ENCODE peak calls at places on chromosomes 11 and 22, in eight cellular contexts. C is endodermal cell; U is spleen; Y is AG04450; E is heart right ventricle; Q is uterus; X is GM23338; S is effector memory CD4-positive, alpha-beta T cell. O is an unnamed sample.

GRCh38 chr11:92357344-92357743 is 132.7 kb downstream of the FAT3 start:
- DNase-seq in E (no peak), X (no peak), S (no peak), Y (no peak), U (no peak), Q (no peak), C (no peak), O (no peak)

GRCh38 chr22:27135582-27135981 is 478.2 kb downstream of the MIAT start:
- DNase-seq in Y (no peak), C (no peak), U (no peak), Q (no peak), E (no peak), S (no peak), X (no peak), O (no peak)

GRCh38 chr11:17514476-17514875 is 29.7 kb downstream of the USH1C start:
- DNase-seq in Y (no peak), S (no peak), C (no peak), U (no peak), Q (no peak), E (no peak), X (no peak), O (no peak)

GRCh38 chr22:30947163-30947820 is 21.3 kb downstream of the MORC2 start:
- DNase-seq in E (peak; percentile 38), U (no peak), S (no peak), Y (no peak), X (no peak), Q (peak; percentile 35), C (peak; percentile 76), O (no peak)

GRCh38 chr11:10117709-10118341 is 176.2 kb downstream of the SBF2 start:
- DNase-seq in U (no peak), S (no peak), C (no peak), Q (no peak), Y (no peak), X (no peak), E (no peak), O (no peak)

GRCh38 chr11:124776865-124777645 is 15.0 kb upstream of the ESAM start:
- DNase-seq in Q (no peak), C (no peak), E (no peak), S (no peak), Y (no peak), X (no peak), U (no peak), O (peak; percentile 77)

GRCh38 chr22:38153821-38154562 is 27.6 kb downstream of the PLA2G6 start:
- DNase-seq in U (no peak), Y (no peak), C (peak; percentile 77), Q (no peak), E (no peak), S (no peak), X (peak; percentile 76), O (no peak)

GRCh38 chr11:94769897-94770296 is 1.7 kb downstream of the AMOTL1 start:
- DNase-seq in Y (no peak), E (no peak), U (no peak), S (no peak), C (no peak), Q (no peak), X (no peak), O (no peak)

GRCh38 chr11:6427516-6427915 is 8.6 kb upstream of the APBB1 start:
- DNase-seq in C (peak; percentile 35), E (no peak), U (no peak), Y (no peak), X (peak; percentile 82), S (no peak), Q (no peak), O (no peak)

GRCh38 chr22:36274547-36274946 is 21.6 kb downstream of the APOL1 start:
- DNase-seq in U (no peak), S (no peak), E (no peak), Y (no peak), C (no peak), Q (no peak), X (no peak), O (no peak)

GRCh38 chr11:125494033-125494364 is 2.1 kb downstream of the FEZ1 start:
- DNase-seq in X (no peak), Q (no peak), U (no peak), Y (no peak), C (no peak), S (no peak), E (no peak), O (no peak)

GRCh38 chr11:27926469-27926868 is 181.5 kb downstream of the KIF18A start:
- DNase-seq in U (no peak), E (no peak), X (no peak), Q (no peak), C (no peak), Y (no peak), S (no peak), O (no peak)

GRCh38 chr22:23220485-23221350 is 40.4 kb downstream of the BCR start:
- DNase-seq in Q (no peak), X (no peak), U (peak; percentile 87), C (no peak), Y (no peak), E (no peak), S (no peak), O (peak; percentile 78)

GRCh38 chr11:132361011-132361550 is 990.7 kb downstream of the NTM start:
- DNase-seq in C (peak; percentile 70), U (no peak), Q (no peak), Y (no peak), X (no peak), S (no peak), E (no peak), O (no peak)

GRCh38 chr11:82733444-82734119 is at the start of gene FAM181B:
- DNase-seq in Y (no peak), E (peak; percentile 55), C (peak; percentile 94), X (peak; percentile 93), Q (peak; percentile 34), S (no peak), U (peak; percentile 84), O (no peak)

GRCh38 chr11:72732329-72732728 is 19.9 kb downstream of the ARAP1 start:
- DNase-seq in U (no peak), E (no peak), Q (no peak), X (no peak), S (no peak), Y (no peak), C (no peak), O (no peak)

GRCh38 chr11:82308979-82309378 is 424.7 kb downstream of the FAM181B start:
- DNase-seq in C (no peak), Y (no peak), E (no peak), X (no peak), U (no peak), Q (no peak), S (no peak), O (no peak)

GRCh38 chr22:41290262-41291221 is 4.6 kb upstream of the RANGAP1 start:
- DNase-seq in S (no peak), X (peak; percentile 83), C (peak; percentile 71), Q (no peak), U (no peak), E (no peak), Y (peak; percentile 72), O (no peak)

GRCh38 chr11:89452780-89453179 is 38.4 kb downstream of the NOX4 start:
- DNase-seq in U (no peak), S (no peak), C (no peak), Q (no peak), E (no peak), Y (no peak), X (no peak), O (no peak)

GRCh38 chr22:17578129-17578754 is 14.9 kb downstream of the SLC25A18 start:
- DNase-seq in U (no peak), C (no peak), Y (no peak), X (no peak), Q (no peak), S (no peak), E (peak; percentile 49), O (no peak)

GRCh38 chr22:20205964-20206708 is 55.3 kb upstream of the CCDC188 start:
- DNase-seq in U (peak; percentile 92), S (peak; percentile 29), E (peak; percentile 62), Y (peak; percentile 11), C (peak; percentile 76), Q (peak; percentile 54), X (peak; percentile 70), O (no peak)

GRCh38 chr11:45596571-45596970 is 68.9 kb downstream of the CHST1 start:
- DNase-seq in Q (no peak), U (no peak), C (peak; percentile 24), X (no peak), E (no peak), S (no peak), Y (no peak), O (no peak)

GRCh38 chr11:68043029-68043348 is 4.2 kb downstream of the TCIRG1 start:
- DNase-seq in C (no peak), Q (no peak), U (no peak), Y (no peak), E (no peak), S (no peak), X (no peak), O (no peak)

GRCh38 chr11:116199182-116199581 is 573.6 kb downstream of the BUD13 start:
- DNase-seq in U (no peak), Y (no peak), C (no peak), X (no peak), E (peak; percentile 61), Q (no peak), S (no peak), O (no peak)

GRCh38 chr11:126415128-126415527 is 59.6 kb downstream of the ST3GAL4 start:
- DNase-seq in S (no peak), Y (peak; percentile 52), U (no peak), C (no peak), X (no peak), E (peak; percentile 85), Q (peak; percentile 90), O (peak; percentile 91)

GRCh38 chr11:95908826-95909225 is 15.1 kb downstream of the MTMR2 start:
- DNase-seq in U (no peak), S (no peak), E (no peak), Y (no peak), X (no peak), C (no peak), Q (no peak), O (no peak)
- H3K27ac ChIP-seq in U (no peak overlapping the region), S (no peak overlapping the region), E (no peak overlapping the region), Y (no peak overlapping the region), X (no peak overlapping the region), C (no peak overlapping the region), Q (no peak overlapping the region), O (no peak overlapping the region)

DNA sequence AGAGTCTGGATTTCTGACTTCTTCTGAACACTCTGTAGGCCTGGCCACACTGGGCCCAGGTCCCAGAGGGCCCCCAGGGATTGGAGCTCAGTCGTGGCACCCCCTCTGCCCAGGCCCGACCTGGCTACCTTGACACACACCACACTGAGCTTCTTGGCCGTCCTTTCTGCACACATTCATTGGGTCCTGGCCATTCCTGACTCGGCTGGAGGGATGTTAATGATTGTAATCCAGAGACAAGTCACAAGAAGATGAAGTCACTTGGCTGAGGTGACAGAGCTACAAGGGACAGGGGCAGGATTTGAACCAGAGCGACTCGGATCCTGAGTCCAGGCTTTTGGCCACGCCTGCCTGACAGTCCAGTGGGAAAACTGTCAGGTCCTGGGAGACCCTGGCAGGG is 23.9 kb upstream of the PDGFB start:
- DNase-seq in U (no peak), Q (no peak), C (no peak), X (no peak), Y (no peak), S (no peak), E (no peak), O (no peak)
- H3K27ac ChIP-seq in U (no peak overlapping the region), Q (no peak overlapping the region), C (no peak overlapping the region), X (no peak overlapping the region), Y (no peak overlapping the region), S (no peak overlapping the region), E (peak overlapping the region; percentile 77), O (no peak overlapping the region)

GRCh38 chr11:62876712-62877111 is 4.0 kb upstream of the SLC3A2 start:
- DNase-seq in C (no peak), Y (no peak), X (no peak), S (no peak), E (no peak), U (no peak), Q (no peak), O (no peak)
- H3K27ac ChIP-seq in C (no peak overlapping the region), Y (no peak overlapping the region), X (no peak overlapping the region), S (no peak overlapping the region), E (no peak overlapping the region), U (no peak overlapping the region), Q (no peak overlapping the region), O (no peak overlapping the region)

GRCh38 chr11:65477271-65478029 is 21.4 kb upstream of the MALAT1 start:
- DNase-seq in Q (peak; percentile 97), X (peak; percentile 96), U (peak; percentile 99), S (peak; percentile 85), C (peak; percentile 96), E (peak; percentile 97), Y (no peak), O (peak; percentile 98)
- H3K27ac ChIP-seq in Q (peak overlapping the region; percentile 97), X (peak overlapping the region; percentile 90), U (peak overlapping the region; percentile 99), S (peak overlapping the region; percentile 96), C (peak overlapping the region; percentile 87), E (peak overlapping the region; percentile 99), Y (peak overlapping the region; percentile 98), O (peak overlapping the region; percentile 98)

O was measured in ascending aorta.